ENCODE peak calls at places on chromosomes 5 and 9, in five cellular contexts. C, M, N, B and D are unnamed samples. For H3K27me3, the result is how much of the 10 kb centered on the place peaks cover.

GRCh38 chr5:114678778-114679177 is 316.9 kb downstream of the KCNN2 start:
- DNase-seq in C (no peak), M (no peak), N (no peak), B (no peak), D (no peak)

GRCh38 chr5:173643964-173644363 is 27.5 kb upstream of the BOD1 start:
- DNase-seq in C (no peak), M (no peak), N (no peak), B (no peak), D (no peak)

GRCh38 chr5:53126514-53126913 is 17.0 kb upstream of the MOCS2 start:
- DNase-seq in C (no peak), M (no peak), N (peak), B (no peak), D (no peak)

GRCh38 chr5:144024601-144025000 is 145.9 kb downstream of the YIPF5 start:
- DNase-seq in C (no peak), M (no peak), N (no peak), B (no peak), D (no peak)

GRCh38 chr5:37723147-37723961 is 116.5 kb downstream of the GDNF start:
- DNase-seq in C (no peak), M (no peak), N (peak), B (no peak), D (peak)

GRCh38 chr5:158212915-158213314 is 354.0 kb upstream of the CLINT1 start:
- DNase-seq in C (no peak), M (no peak), N (peak), B (no peak), D (no peak)

GRCh38 chr9:95771556-95772280 is 103.8 kb upstream of the ERCC6L2 start:
- DNase-seq in C (peak), M (no peak), N (no peak), B (no peak), D (no peak)

GRCh38 chr5:75510836-75511434 is 494 bp downstream of the CERT1 start:
- DNase-seq in C (peak), M (peak), N (peak), B (peak), D (no peak)

GRCh38 chr9:94011134-94011533 is 56.0 kb upstream of the BARX1 start:
- DNase-seq in C (peak), M (no peak), N (peak), B (no peak), D (no peak)

GRCh38 chr5:3214838-3215374 is 380.7 kb upstream of the IRX1 start:
- DNase-seq in C (no peak), M (no peak), N (no peak), B (no peak), D (no peak)

GRCh38 chr5:58455495-58455894 is 4.4 kb downstream of the PLK2 start:
- DNase-seq in C (no peak), M (no peak), N (no peak), B (peak), D (no peak)

GRCh38 chr5:127754259-127754658 is 51.1 kb downstream of the CCDC192 start:
- DNase-seq in C (peak), M (no peak), N (peak), B (peak), D (no peak)

GRCh38 chr9:133261753-133262120 is 13.3 kb downstream of the ABO start:
- DNase-seq in C (no peak), M (no peak), N (no peak), B (no peak), D (no peak)
- H3K27me3 ChIP-seq in C (under half), M (under half), N (under half), B (under half), D (under half)

DNA sequence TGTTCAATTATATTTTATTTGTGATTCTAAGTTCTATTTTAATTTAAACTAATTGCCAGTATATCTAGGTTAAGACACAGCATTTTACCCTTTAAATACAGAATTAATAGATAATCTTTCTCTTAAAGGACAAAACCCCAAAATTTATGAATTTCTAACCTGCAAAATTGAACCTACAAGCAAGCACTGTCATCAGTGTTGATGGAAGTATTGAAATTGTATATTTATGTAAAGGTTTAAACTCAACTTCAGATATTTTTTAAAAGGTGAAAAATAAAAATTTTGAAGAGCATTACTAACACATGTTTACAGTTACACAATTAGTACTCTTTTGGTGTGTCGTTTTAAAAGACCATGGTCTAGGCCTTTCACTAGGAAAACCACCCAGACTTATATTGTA is 3.4 kb downstream of the OTP start:
- DNase-seq in C (no peak), M (no peak), N (no peak), B (no peak), D (no peak)
- H3K27me3 ChIP-seq in C (under half), M (half or more), N (under half), B (half or more), D (under half)

GRCh38 chr5:1008451-1009358 is at the start of gene NKD2:
- DNase-seq in C (no peak), M (peak), N (peak), B (peak), D (peak)
- H3K27me3 ChIP-seq in C (under half), M (under half), N (under half), B (under half), D (half or more)

DNA sequence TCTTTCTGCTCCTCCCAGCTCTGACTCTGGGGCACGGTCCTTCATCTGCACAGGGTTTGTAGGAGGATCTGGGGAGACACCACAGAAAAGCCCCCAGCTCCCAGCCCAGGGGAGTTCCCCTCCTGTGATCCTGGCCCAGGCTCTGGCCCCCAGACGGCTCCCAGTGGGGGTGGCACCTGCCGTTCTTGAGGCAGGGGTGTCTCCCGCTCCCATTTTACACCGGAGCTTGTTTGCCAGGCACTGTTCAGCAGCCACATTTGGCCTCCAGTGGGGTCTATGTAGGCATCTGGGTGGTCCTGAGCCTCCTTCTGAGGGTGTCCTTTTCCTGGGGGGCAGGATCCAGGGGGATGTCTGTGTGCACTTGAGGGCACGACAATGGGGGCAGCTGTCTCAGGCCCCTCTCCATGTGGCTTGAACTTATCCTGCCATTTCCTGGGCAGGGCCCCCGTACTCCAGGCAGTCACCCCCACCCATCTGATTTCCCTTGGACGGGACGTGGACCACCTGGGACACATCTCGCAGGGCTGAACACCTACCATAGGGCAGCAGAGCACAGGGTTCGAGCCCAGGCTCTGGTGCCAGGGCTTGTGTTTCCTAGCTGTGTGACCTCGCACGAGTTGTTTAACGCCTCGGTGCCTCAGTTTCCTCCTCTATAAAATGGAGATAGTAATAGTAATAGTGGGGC is 275.0 kb upstream of the MVB12B start:
- DNase-seq in C (no peak), M (no peak), N (no peak), B (no peak), D (no peak)
- H3K27me3 ChIP-seq in C (under half), M (half or more), N (under half), B (under half), D (under half)

GRCh38 chr5:93585753-93586385 is 2.8 kb downstream of the NR2F1 start:
- DNase-seq in C (no peak), M (no peak), N (no peak), B (peak), D (no peak)

GRCh38 chr5:93583799-93584530 is 943 bp downstream of the NR2F1 start:
- DNase-seq in C (no peak), M (no peak), N (peak), B (peak), D (no peak)

GRCh38 chr5:93584531-93585053 is 1.6 kb downstream of the NR2F1 start:
- DNase-seq in C (no peak), M (no peak), N (no peak), B (no peak), D (no peak)

GRCh38 chr5:93583525-93583798 is 440 bp downstream of the NR2F1 start:
- DNase-seq in C (no peak), M (no peak), N (peak), B (no peak), D (no peak)

DNA sequence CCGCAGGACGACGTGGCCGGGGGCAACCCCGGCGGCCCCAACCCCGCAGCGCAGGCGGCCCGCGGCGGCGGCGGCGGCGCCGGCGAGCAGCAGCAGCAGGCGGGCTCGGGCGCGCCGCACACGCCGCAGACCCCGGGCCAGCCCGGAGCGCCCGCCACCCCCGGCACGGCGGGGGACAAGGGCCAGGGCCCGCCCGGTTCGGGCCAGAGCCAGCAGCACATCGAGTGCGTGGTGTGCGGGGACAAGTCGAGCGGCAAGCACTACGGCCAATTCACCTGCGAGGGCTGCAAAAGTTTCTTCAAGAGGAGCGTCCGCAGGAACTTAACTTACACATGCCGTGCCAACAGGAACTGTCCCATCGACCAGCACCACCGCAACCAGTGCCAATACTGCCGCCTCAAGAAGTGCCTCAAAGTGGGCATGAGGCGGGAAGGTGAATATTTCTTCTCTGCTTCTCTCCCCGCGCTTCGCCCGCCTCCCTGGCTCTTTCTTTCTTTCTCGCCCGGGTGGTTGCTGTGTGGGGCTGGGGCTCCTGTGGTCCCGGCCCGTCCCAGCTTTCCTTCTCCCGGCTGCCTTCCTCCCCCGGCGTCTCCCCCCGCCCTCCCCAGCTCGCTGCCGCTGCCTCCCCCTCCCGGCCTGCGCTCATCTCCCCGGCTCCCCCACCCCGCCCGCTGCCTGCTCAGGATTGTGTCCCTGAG is 2.2 kb downstream of the NR2F1 start:
- DNase-seq in C (no peak), M (no peak), N (peak), B (peak), D (peak)
- H3K27me3 ChIP-seq in C (under half), M (half or more), N (under half), B (under half), D (under half)

GRCh38 chr9:122226142-122226757 is 2.5 kb downstream of the LHX6 start:
- DNase-seq in C (no peak), M (no peak), N (no peak), B (no peak), D (no peak)
- H3K27me3 ChIP-seq in C (under half), M (half or more), N (under half), B (half or more), D (under half)

GRCh38 chr5:116572375-116573278 is 2.0 kb downstream of the SEMA6A start:
- DNase-seq in C (peak), M (peak), N (no peak), B (peak), D (no peak)

GRCh38 chr5:116573617-116574431 is 799 bp downstream of the SEMA6A start:
- DNase-seq in C (peak), M (peak), N (no peak), B (peak), D (no peak)

GRCh38 chr5:116571568-116572321 is 2.9 kb downstream of the SEMA6A start:
- DNase-seq in C (no peak), M (no peak), N (no peak), B (no peak), D (no peak)

GRCh38 chr5:116574682-116575634 is at the start of gene SEMA6A:
- DNase-seq in C (peak), M (peak), N (peak), B (peak), D (peak)

DNA sequence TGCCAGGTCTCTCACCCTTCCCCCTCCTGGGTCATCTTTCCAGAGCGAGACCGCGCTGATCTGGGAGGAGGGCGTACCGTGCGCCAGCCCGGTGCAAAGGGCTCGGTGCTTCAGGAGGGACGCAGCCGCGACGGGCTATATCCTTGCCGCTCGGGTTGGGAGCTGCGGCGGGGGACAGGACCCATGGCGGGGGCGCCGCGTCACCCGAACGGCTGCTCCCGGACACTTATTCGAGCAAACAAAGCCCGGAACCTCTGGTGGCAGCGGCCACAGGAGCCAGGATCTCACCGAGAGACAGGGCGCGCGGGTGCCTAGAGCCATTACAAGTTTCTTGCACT is 1.4 kb downstream of the SEMA6A start:
- DNase-seq in C (peak), M (peak), N (no peak), B (peak), D (no peak)
- H3K27me3 ChIP-seq in C (under half), M (half or more), N (half or more), B (half or more), D (under half)

DNA sequence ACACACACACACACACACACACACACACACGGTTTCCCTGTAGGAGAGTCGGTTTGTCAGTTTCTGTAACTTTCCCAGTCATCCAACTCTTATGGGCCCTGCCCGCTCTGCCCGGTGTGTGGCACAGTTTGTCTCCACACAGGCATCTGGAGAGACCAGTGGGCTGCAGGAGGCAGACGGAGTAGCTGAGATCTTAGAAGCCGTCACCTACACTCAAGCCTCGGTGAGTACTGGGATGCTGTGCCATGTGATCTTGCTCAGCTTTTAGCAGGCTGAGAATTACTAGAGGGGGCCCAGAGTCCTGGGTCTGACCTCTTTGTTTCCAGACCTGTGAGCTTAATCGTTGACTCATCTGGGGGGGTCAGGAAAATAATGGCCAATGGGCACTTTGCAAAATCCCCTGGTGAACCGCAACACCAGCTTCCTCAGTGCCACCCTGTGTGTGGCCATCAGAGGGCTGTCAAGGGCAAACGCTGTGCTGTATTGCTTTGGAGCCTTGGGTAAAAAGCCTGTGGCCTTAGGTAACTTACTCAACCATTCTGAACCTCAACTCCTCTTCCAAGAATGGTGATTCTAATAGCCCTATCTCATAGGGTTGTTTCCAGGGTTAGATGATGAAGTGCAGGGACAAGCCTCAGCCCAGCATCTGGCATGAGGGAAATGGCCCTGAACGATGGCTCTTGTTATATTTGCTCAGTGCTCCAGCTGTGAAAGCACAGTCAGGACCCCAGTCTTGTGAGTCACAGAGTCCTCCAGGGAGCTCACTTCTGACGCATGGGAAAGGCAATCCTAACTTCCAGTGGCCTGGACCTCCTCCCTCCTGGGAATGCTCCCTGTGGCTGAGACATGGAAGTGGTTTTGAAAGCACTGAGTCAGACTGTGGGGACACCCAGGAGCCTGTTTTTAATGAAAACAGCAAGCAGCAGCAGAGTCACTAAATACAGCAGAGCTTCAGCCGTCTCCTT is 45.6 kb downstream of the COL15A1 start:
- DNase-seq in C (no peak), M (peak), N (peak), B (no peak), D (peak)
- H3K27me3 ChIP-seq in C (under half), M (under half), N (under half), B (under half), D (under half)

GRCh38 chr5:1671351-1671750 is 128.3 kb downstream of the MRPL36 start:
- DNase-seq in C (no peak), M (no peak), N (no peak), B (no peak), D (no peak)
- H3K27me3 ChIP-seq in C (under half), M (half or more), N (under half), B (under half), D (half or more)